ENCODE peak calls at places on chromosomes 7 and 10, in eight cellular contexts. R is H54; V is EL; H is GM04504; F is cardiac muscle cell; S is ovary; A is RWPE2; Y is stimulated activated CD4-positive, alpha-beta T cell treated with anti-CD3 and anti-CD28 coated beads, Interleukin-1b, Interleukin-23, amount 100 ng/mL, for 4 hours. K is an unnamed sample.

GRCh38 chr10:30821994-30822692 is 192.6 kb upstream of the LYZL2 start:
- DNase-seq in A (no peak), Y (no peak), H (no peak), V (no peak), S (no peak), R (no peak), F (no peak), K (no peak)

GRCh38 chr10:21487416-21488180 is 37.9 kb downstream of the SKIDA1 start:
- DNase-seq in V (no peak), F (no peak), R (no peak), H (no peak), S (no peak), Y (no peak), A (no peak), K (no peak)

GRCh38 chr7:70893422-70893821 is 238.5 kb upstream of the GALNT17 start:
- DNase-seq in H (no peak), S (no peak), R (no peak), F (no peak), V (no peak), Y (no peak), A (no peak), K (no peak)

GRCh38 chr7:2014391-2015241 is 218.1 kb downstream of the MAD1L1 start:
- DNase-seq in H (no peak), Y (no peak), A (peak; percentile 58), V (no peak), R (no peak), F (no peak), S (peak; percentile 21), K (no peak)

GRCh38 chr10:112950714-112951348 is 784 bp downstream of the TCF7L2 start:
- DNase-seq in A (no peak), R (no peak), F (peak; percentile 59), S (peak; percentile 64), Y (peak; percentile 15), H (no peak), V (peak; percentile 62), K (no peak)

GRCh38 chr10:79044036-79044664 is 24.6 kb upstream of the ZMIZ1 start:
- DNase-seq in H (no peak), V (no peak), S (peak; percentile 3), F (no peak), Y (no peak), A (peak; percentile 24), R (no peak), K (no peak)

GRCh38 chr7:17854297-17855047 is 85.8 kb downstream of the SNX13 start:
- DNase-seq in A (no peak), Y (no peak), R (no peak), H (no peak), V (no peak), F (no peak), S (no peak), K (no peak)

GRCh38 chr7:157404845-157405481 is 68.2 kb downstream of the DNAJB6 start:
- DNase-seq in R (peak; percentile 85), H (peak; percentile 87), F (peak; percentile 95), A (peak; percentile 86), Y (no peak), V (peak; percentile 98), S (peak; percentile 59), K (no peak)

GRCh38 chr7:24075426-24075810 is 208.6 kb upstream of the NPY start:
- DNase-seq in V (peak; percentile 39), H (peak; percentile 32), A (no peak), Y (no peak), F (no peak), R (no peak), S (no peak), K (no peak)

GRCh38 chr10:62352356-62352963 is 21.7 kb upstream of the ZNF365 start:
- DNase-seq in A (no peak), S (no peak), H (no peak), F (no peak), Y (no peak), V (peak; percentile 25), R (no peak), K (no peak)

GRCh38 chr10:53477313-53477675 is 704.7 kb upstream of the MBL2 start:
- DNase-seq in S (no peak), H (no peak), F (no peak), R (no peak), Y (no peak), A (no peak), V (no peak), K (no peak)

GRCh38 chr7:120052884-120053382 is 220.0 kb upstream of the KCND2 start:
- DNase-seq in R (no peak), A (peak; percentile 81), S (peak; percentile 67), H (peak; percentile 11), V (peak; percentile 2), Y (no peak), F (peak; percentile 98), K (no peak)

GRCh38 chr7:102395958-102396709 is at the start of gene PRKRIP1:
- DNase-seq in R (peak; percentile 92), S (peak; percentile 80), A (peak; percentile 84), F (peak; percentile 93), H (peak; percentile 81), Y (peak; percentile 62), V (peak; percentile 95), K (peak; percentile 72)

GRCh38 chr7:32073533-32073932 is 3.3 kb upstream of the PDE1C start:
- DNase-seq in Y (no peak), F (peak; percentile 33), S (no peak), R (no peak), V (no peak), H (no peak), A (no peak), K (no peak)

GRCh38 chr10:102837230-102837721 is at the start of gene CYP17A1:
- DNase-seq in F (peak; percentile 65), A (no peak), Y (no peak), R (no peak), H (no peak), V (no peak), S (peak; percentile 55), K (no peak)

GRCh38 chr10:84333864-84334451 is 5.6 kb downstream of the CCSER2 start:
- DNase-seq in Y (peak; percentile 6), R (peak; percentile 26), H (no peak), F (peak; percentile 14), S (no peak), A (no peak), V (peak; percentile 40), K (no peak)

GRCh38 chr7:142956951-142957623 is 5.1 kb downstream of the KEL start:
- DNase-seq in V (peak; percentile 8), S (no peak), Y (no peak), R (no peak), H (no peak), A (no peak), F (peak; percentile 64), K (no peak)

GRCh38 chr10:69731184-69731583 is 70.5 kb upstream of the COL13A1 start:
- DNase-seq in A (no peak), V (peak; percentile 44), S (no peak), R (peak; percentile 41), H (no peak), F (peak; percentile 39), Y (no peak), K (no peak)

GRCh38 chr7:134802762-134803161 is 23.3 kb downstream of the CALD1 start:
- DNase-seq in V (no peak), S (no peak), R (no peak), A (no peak), F (no peak), H (no peak), Y (no peak), K (no peak)

GRCh38 chr7:17302575-17303142 is 4.2 kb downstream of the AHR start:
- DNase-seq in F (peak; percentile 47), R (no peak), V (no peak), H (no peak), A (no peak), Y (no peak), S (no peak), K (peak; percentile 17)

GRCh38 chr7:25615005-25615404 is 386.7 kb upstream of the NPVF start:
- DNase-seq in V (no peak), R (no peak), S (no peak), Y (no peak), H (no peak), A (no peak), F (peak; percentile 7), K (no peak)

GRCh38 chr7:17370901-17371550 is 72.6 kb downstream of the AHR start:
- DNase-seq in Y (no peak), S (peak; percentile 59), V (peak; percentile 42), F (no peak), H (no peak), R (peak; percentile 14), A (no peak), K (no peak)

GRCh38 chr10:43998021-43998809 is 349.5 kb upstream of the ZNF32 start:
- DNase-seq in R (no peak), V (peak; percentile 47), Y (no peak), F (peak; percentile 57), S (no peak), A (no peak), H (peak; percentile 38), K (no peak)

GRCh38 chr7:57343901-57344622 is 105.9 kb upstream of the ZNF716 start:
- DNase-seq in A (no peak), H (no peak), Y (no peak), F (no peak), V (no peak), R (no peak), S (no peak), K (no peak)

GRCh38 chr10:108064856-108065255 is 900.4 kb upstream of the SORCS1 start:
- DNase-seq in V (no peak), H (no peak), Y (no peak), A (no peak), S (no peak), R (no peak), F (no peak), K (no peak)

K was measured in memory B cell.